ENCODE peak calls at places on chromosomes 16 and 17, in six cellular contexts. One of them, this sample, is unnamed.

GRCh38 chr17:21467196-21467595 is 91.0 kb downstream of the KCNJ12 start:
- DNase-seq in HFF-Myc: no peak
- DNase-seq in mucosa of descending colon: no peak
- DNase-seq in choroid plexus epithelial cell: no peak
- DNase-seq in AG04450: no peak
- DNase-seq in CD8-positive, alpha-beta T cell: no peak
- DNase-seq in this sample: no peak

GRCh38 chr16:132120-132519 is 6.4 kb downstream of the NPRL3 start:
- DNase-seq in mucosa of descending colon: no peak
- DNase-seq in choroid plexus epithelial cell: no peak
- DNase-seq in AG04450: no peak
- DNase-seq in HFF-Myc: no peak
- DNase-seq in CD8-positive, alpha-beta T cell: no peak
- DNase-seq in this sample: no peak

GRCh38 chr17:73118139-73118538 is 25.7 kb upstream of the SLC39A11 start:
- DNase-seq in HFF-Myc: no peak
- DNase-seq in mucosa of descending colon: no peak
- DNase-seq in choroid plexus epithelial cell: no peak
- DNase-seq in AG04450: no peak
- DNase-seq in CD8-positive, alpha-beta T cell: no peak
- DNase-seq in this sample: no peak

GRCh38 chr17:65509032-65509431 is 52.4 kb downstream of the AXIN2 start:
- DNase-seq in choroid plexus epithelial cell: no peak
- DNase-seq in AG04450: no peak
- DNase-seq in mucosa of descending colon: no peak
- DNase-seq in CD8-positive, alpha-beta T cell: no peak
- DNase-seq in HFF-Myc: no peak
- DNase-seq in this sample: no peak

GRCh38 chr17:78239489-78239931 is 8.1 kb downstream of the TMEM235 start:
- DNase-seq in HFF-Myc: no peak
- DNase-seq in CD8-positive, alpha-beta T cell: no peak
- DNase-seq in AG04450: no peak
- DNase-seq in mucosa of descending colon: no peak
- DNase-seq in choroid plexus epithelial cell: no peak
- DNase-seq in this sample: no peak

GRCh38 chr17:36923814-36924221 is 13.5 kb upstream of the LHX1 start:
- DNase-seq in CD8-positive, alpha-beta T cell: no peak
- DNase-seq in choroid plexus epithelial cell: no peak
- DNase-seq in mucosa of descending colon: no peak
- DNase-seq in HFF-Myc: no peak
- DNase-seq in AG04450: no peak
- DNase-seq in this sample: no peak

GRCh38 chr17:50798424-50799344 is 31.4 kb upstream of the ANKRD40CL start:
- DNase-seq in choroid plexus epithelial cell: no peak
- DNase-seq in mucosa of descending colon: no peak
- DNase-seq in AG04450: no peak
- DNase-seq in HFF-Myc: no peak
- DNase-seq in CD8-positive, alpha-beta T cell: no peak
- DNase-seq in this sample: no peak

GRCh38 chr16:8941718-8942344 is 21.9 kb downstream of the USP7 start:
- DNase-seq in CD8-positive, alpha-beta T cell: no peak
- DNase-seq in choroid plexus epithelial cell: no peak
- DNase-seq in mucosa of descending colon: no peak
- DNase-seq in HFF-Myc: no peak
- DNase-seq in AG04450: no peak
- DNase-seq in this sample: no peak

GRCh38 chr16:75462804-75463203 is 1.7 kb downstream of the TMEM170A start:
- DNase-seq in HFF-Myc: no peak
- DNase-seq in choroid plexus epithelial cell: no peak
- DNase-seq in AG04450: no peak
- DNase-seq in mucosa of descending colon: no peak
- DNase-seq in CD8-positive, alpha-beta T cell: no peak
- DNase-seq in this sample: no peak

GRCh38 chr16:88940196-88941050 is 36.6 kb downstream of the CBFA2T3 start:
- DNase-seq in choroid plexus epithelial cell: no peak
- DNase-seq in HFF-Myc: no peak
- DNase-seq in CD8-positive, alpha-beta T cell: no peak
- DNase-seq in mucosa of descending colon: peak; percentile 54
- DNase-seq in AG04450: no peak
- DNase-seq in this sample: no peak
- H3K4me3 ChIP-seq in choroid plexus epithelial cell: no peak overlapping the region
- H3K4me3 ChIP-seq in HFF-Myc: no peak overlapping the region
- H3K4me3 ChIP-seq in CD8-positive, alpha-beta T cell: no peak overlapping the region
- H3K4me3 ChIP-seq in mucosa of descending colon: peak overlapping the region; percentile 24
- H3K4me3 ChIP-seq in AG04450: no peak overlapping the region
- H3K4me3 ChIP-seq in this sample: no peak overlapping the region

GRCh38 chr16:22183335-22183734 is 21.0 kb downstream of the SDR42E2 start:
- DNase-seq in mucosa of descending colon: no peak
- DNase-seq in CD8-positive, alpha-beta T cell: no peak
- DNase-seq in AG04450: no peak
- DNase-seq in HFF-Myc: no peak
- DNase-seq in choroid plexus epithelial cell: no peak
- DNase-seq in this sample: no peak

GRCh38 chr16:22184615-22184968 is 21.5 kb upstream of the EEF2K start:
- DNase-seq in choroid plexus epithelial cell: no peak
- DNase-seq in mucosa of descending colon: no peak
- DNase-seq in HFF-Myc: no peak
- DNase-seq in AG04450: no peak
- DNase-seq in CD8-positive, alpha-beta T cell: no peak
- DNase-seq in this sample: no peak

GRCh38 chr16:22186517-22186916 is 19.6 kb upstream of the EEF2K start:
- DNase-seq in mucosa of descending colon: no peak
- DNase-seq in CD8-positive, alpha-beta T cell: no peak
- DNase-seq in HFF-Myc: no peak
- DNase-seq in AG04450: no peak
- DNase-seq in choroid plexus epithelial cell: no peak
- DNase-seq in this sample: no peak

GRCh38 chr16:22181843-22182242 is 19.5 kb downstream of the SDR42E2 start:
- DNase-seq in HFF-Myc: no peak
- DNase-seq in mucosa of descending colon: no peak
- DNase-seq in choroid plexus epithelial cell: no peak
- DNase-seq in CD8-positive, alpha-beta T cell: no peak
- DNase-seq in AG04450: no peak
- DNase-seq in this sample: no peak

DNA sequence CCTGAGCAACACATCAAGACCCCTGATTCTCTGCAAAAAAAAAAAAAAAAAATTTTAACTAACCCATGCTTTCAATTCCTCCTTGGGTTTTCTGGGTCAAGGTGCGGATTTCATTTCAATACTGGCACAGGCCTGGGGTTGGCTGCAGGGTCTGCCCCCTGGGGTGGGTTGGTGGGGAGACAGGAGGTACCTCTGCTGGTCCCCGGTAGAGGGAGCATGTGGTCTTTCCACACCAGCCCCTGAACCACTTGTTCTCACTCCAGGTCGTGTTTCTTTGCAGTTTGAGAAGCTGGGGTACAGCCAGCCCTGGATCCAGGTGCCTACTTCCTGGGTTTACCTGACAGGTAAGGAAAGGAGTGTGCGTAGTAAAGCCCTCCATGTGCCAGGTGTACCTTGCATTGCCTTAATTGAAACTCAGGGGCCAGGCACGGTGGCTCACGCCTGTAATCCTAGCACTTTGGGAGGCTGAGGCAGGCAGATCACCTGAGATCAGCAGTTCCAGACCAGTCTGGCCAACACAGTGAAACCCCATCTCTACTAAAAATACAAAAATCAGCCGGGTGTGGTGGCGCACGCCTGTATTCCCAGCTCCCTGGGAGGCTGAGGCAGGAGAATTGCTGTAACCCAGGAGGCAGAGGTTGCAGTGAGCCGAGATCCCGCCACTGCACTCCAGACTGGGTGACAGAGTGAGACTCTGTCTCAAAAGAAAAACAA is 21.8 kb downstream of the SDR42E2 start:
- DNase-seq in choroid plexus epithelial cell: peak; percentile 24
- DNase-seq in CD8-positive, alpha-beta T cell: no peak
- DNase-seq in AG04450: no peak
- DNase-seq in HFF-Myc: no peak
- DNase-seq in mucosa of descending colon: no peak
- DNase-seq in this sample: no peak
- TF ChIP-seq CTCF in choroid plexus epithelial cell: peak; percentile 54
- TF ChIP-seq CTCF in CD8-positive, alpha-beta T cell: no peak
- TF ChIP-seq CTCF in AG04450: peak; percentile 43
- TF ChIP-seq CTCF in HFF-Myc: peak; percentile 15
- TF ChIP-seq CTCF in mucosa of descending colon: no peak
- TF ChIP-seq CTCF in this sample: peak; percentile 42

DNA sequence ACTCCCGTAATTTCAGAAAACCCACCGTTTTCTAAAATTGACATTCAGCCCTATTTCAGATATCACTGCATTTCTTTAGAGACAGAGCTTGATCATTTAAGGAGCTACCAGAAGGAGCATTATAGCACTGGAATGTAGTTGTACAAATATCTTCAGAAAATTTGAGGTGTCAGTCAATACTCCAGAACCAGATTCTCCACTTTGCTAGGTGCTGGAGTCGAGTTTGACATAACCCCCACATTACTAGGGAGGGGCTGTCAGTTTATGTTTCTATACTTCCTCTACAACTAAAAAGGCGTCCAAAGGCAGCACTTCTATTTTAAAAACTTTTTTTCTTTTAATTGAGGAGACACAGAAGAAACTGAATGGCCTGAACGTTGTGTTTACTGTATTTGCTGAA is 899 bp upstream of the KIAA0513 start:
- DNase-seq in AG04450: no peak
- DNase-seq in HFF-Myc: no peak
- DNase-seq in choroid plexus epithelial cell: no peak
- DNase-seq in CD8-positive, alpha-beta T cell: no peak
- DNase-seq in mucosa of descending colon: no peak
- DNase-seq in this sample: no peak
- H3K4me3 ChIP-seq in AG04450: peak overlapping the region; percentile 82
- H3K4me3 ChIP-seq in HFF-Myc: peak overlapping the region; percentile 58
- H3K4me3 ChIP-seq in choroid plexus epithelial cell: peak overlapping the region; percentile 69
- H3K4me3 ChIP-seq in CD8-positive, alpha-beta T cell: no peak overlapping the region
- H3K4me3 ChIP-seq in mucosa of descending colon: peak overlapping the region; percentile 60
- H3K4me3 ChIP-seq in this sample: peak overlapping the region; percentile 80

GRCh38 chr16:71501562-71501961 is 12.4 kb upstream of the ZNF19 start:
- DNase-seq in HFF-Myc: no peak
- DNase-seq in AG04450: no peak
- DNase-seq in CD8-positive, alpha-beta T cell: no peak
- DNase-seq in mucosa of descending colon: no peak
- DNase-seq in choroid plexus epithelial cell: peak; percentile 4
- DNase-seq in this sample: no peak
- TF ChIP-seq CTCF in HFF-Myc: peak; percentile 5
- TF ChIP-seq CTCF in AG04450: no peak
- TF ChIP-seq CTCF in CD8-positive, alpha-beta T cell: no peak
- TF ChIP-seq CTCF in mucosa of descending colon: no peak
- TF ChIP-seq CTCF in choroid plexus epithelial cell: peak; percentile 27
- TF ChIP-seq CTCF in this sample: no peak

GRCh38 chr17:28865946-28866752 is 11.3 kb downstream of the ERAL1 start:
- DNase-seq in CD8-positive, alpha-beta T cell: no peak
- DNase-seq in HFF-Myc: no peak
- DNase-seq in mucosa of descending colon: no peak
- DNase-seq in AG04450: no peak
- DNase-seq in choroid plexus epithelial cell: peak; percentile 28
- DNase-seq in this sample: no peak
- H3K4me3 ChIP-seq in CD8-positive, alpha-beta T cell: no peak overlapping the region
- H3K4me3 ChIP-seq in HFF-Myc: no peak overlapping the region
- H3K4me3 ChIP-seq in mucosa of descending colon: no peak overlapping the region
- H3K4me3 ChIP-seq in AG04450: no peak overlapping the region
- H3K4me3 ChIP-seq in choroid plexus epithelial cell: no peak overlapping the region
- H3K4me3 ChIP-seq in this sample: no peak overlapping the region

DNA sequence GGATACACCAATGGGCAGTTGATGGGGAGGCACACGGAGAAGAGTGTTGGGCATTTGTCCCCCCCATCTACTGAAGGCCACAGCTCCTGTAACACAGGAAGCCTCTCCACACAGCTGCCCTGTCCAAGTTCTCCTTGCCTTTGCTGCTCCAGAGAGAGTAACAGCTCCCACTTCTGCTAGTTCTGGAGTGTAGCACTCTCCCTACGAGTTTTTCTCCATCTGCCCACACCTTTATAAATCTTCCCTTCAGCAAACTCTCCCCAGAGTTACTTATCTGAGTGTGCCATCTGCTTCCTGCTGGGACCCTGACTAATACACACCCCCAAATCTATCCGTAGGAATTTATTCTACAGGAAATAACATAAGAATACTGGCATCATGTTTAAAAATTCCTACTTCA is 42.6 kb upstream of the ERN1 start:
- DNase-seq in AG04450: no peak
- DNase-seq in HFF-Myc: no peak
- DNase-seq in mucosa of descending colon: no peak
- DNase-seq in CD8-positive, alpha-beta T cell: no peak
- DNase-seq in choroid plexus epithelial cell: no peak
- DNase-seq in this sample: no peak
- TF ChIP-seq CTCF in AG04450: no peak
- TF ChIP-seq CTCF in HFF-Myc: no peak
- TF ChIP-seq CTCF in mucosa of descending colon: no peak
- TF ChIP-seq CTCF in CD8-positive, alpha-beta T cell: no peak
- TF ChIP-seq CTCF in choroid plexus epithelial cell: peak; percentile 25
- TF ChIP-seq CTCF in this sample: no peak

GRCh38 chr17:49291929-49292328 is 61.3 kb upstream of the PHOSPHO1 start:
- DNase-seq in mucosa of descending colon: no peak
- DNase-seq in choroid plexus epithelial cell: no peak
- DNase-seq in CD8-positive, alpha-beta T cell: no peak
- DNase-seq in AG04450: no peak
- DNase-seq in HFF-Myc: no peak
- DNase-seq in this sample: no peak

GRCh38 chr17:49290690-49291326 is 60.2 kb upstream of the PHOSPHO1 start:
- DNase-seq in AG04450: no peak
- DNase-seq in choroid plexus epithelial cell: peak; percentile 70
- DNase-seq in mucosa of descending colon: no peak
- DNase-seq in HFF-Myc: peak; percentile 6
- DNase-seq in CD8-positive, alpha-beta T cell: no peak
- DNase-seq in this sample: no peak

GRCh38 chr17:49292901-49293300 is 62.3 kb upstream of the PHOSPHO1 start:
- DNase-seq in choroid plexus epithelial cell: no peak
- DNase-seq in HFF-Myc: no peak
- DNase-seq in CD8-positive, alpha-beta T cell: no peak
- DNase-seq in AG04450: no peak
- DNase-seq in mucosa of descending colon: no peak
- DNase-seq in this sample: no peak

GRCh38 chr17:49285716-49286115 is 55.1 kb upstream of the PHOSPHO1 start:
- DNase-seq in choroid plexus epithelial cell: no peak
- DNase-seq in HFF-Myc: no peak
- DNase-seq in CD8-positive, alpha-beta T cell: no peak
- DNase-seq in mucosa of descending colon: no peak
- DNase-seq in AG04450: no peak
- DNase-seq in this sample: no peak

GRCh38 chr17:49287481-49287880 is 56.9 kb upstream of the PHOSPHO1 start:
- DNase-seq in CD8-positive, alpha-beta T cell: no peak
- DNase-seq in AG04450: no peak
- DNase-seq in mucosa of descending colon: no peak
- DNase-seq in HFF-Myc: no peak
- DNase-seq in choroid plexus epithelial cell: no peak
- DNase-seq in this sample: no peak
- H3K4me3 ChIP-seq in CD8-positive, alpha-beta T cell: no peak overlapping the region
- H3K4me3 ChIP-seq in AG04450: no peak overlapping the region
- H3K4me3 ChIP-seq in mucosa of descending colon: no peak overlapping the region
- H3K4me3 ChIP-seq in HFF-Myc: no peak overlapping the region
- H3K4me3 ChIP-seq in choroid plexus epithelial cell: no peak overlapping the region
- H3K4me3 ChIP-seq in this sample: no peak overlapping the region

This sample was measured in retinal pigment epithelial cell.